ENCODE peak calls at places on chromosomes 2 and 18, in nine cellular contexts. One of them, this sample, is unnamed.

GRCh38 chr2:220708366-220708765 is 863.7 kb downstream of the EPHA4 start:
- DNase-seq in adrenal gland: no peak
- DNase-seq in prostate gland: no peak
- DNase-seq in IMR-90: peak; percentile 57
- DNase-seq in esophagus squamous epithelium: no peak
- DNase-seq in NB4: no peak
- DNase-seq in heart left ventricle: peak; percentile 6
- DNase-seq in K562: no peak
- DNase-seq in HepG2: no peak
- DNase-seq in this sample: no peak

GRCh38 chr18:48997985-48998831 is 47.4 kb upstream of the SMAD7 start:
- DNase-seq in heart left ventricle: peak; percentile 44
- DNase-seq in adrenal gland: peak; percentile 81
- DNase-seq in K562: peak; percentile 56
- DNase-seq in prostate gland: no peak
- DNase-seq in NB4: peak; percentile 83
- DNase-seq in esophagus squamous epithelium: no peak
- DNase-seq in HepG2: peak; percentile 45
- DNase-seq in IMR-90: peak; percentile 97
- DNase-seq in this sample: no peak

GRCh38 chr2:174023591-174024523 is 58.7 kb upstream of the SP3 start:
- DNase-seq in heart left ventricle: peak; percentile 44
- DNase-seq in HepG2: peak; percentile 78
- DNase-seq in esophagus squamous epithelium: peak; percentile 3
- DNase-seq in K562: peak; percentile 11
- DNase-seq in prostate gland: peak; percentile 33
- DNase-seq in adrenal gland: peak; percentile 70
- DNase-seq in NB4: peak; percentile 97
- DNase-seq in IMR-90: peak; percentile 95
- DNase-seq in this sample: no peak

GRCh38 chr2:230942371-230942770 is 17.3 kb upstream of the GPR55 start:
- DNase-seq in prostate gland: no peak
- DNase-seq in K562: peak; percentile 19
- DNase-seq in IMR-90: no peak
- DNase-seq in esophagus squamous epithelium: no peak
- DNase-seq in HepG2: no peak
- DNase-seq in NB4: no peak
- DNase-seq in heart left ventricle: no peak
- DNase-seq in adrenal gland: no peak
- DNase-seq in this sample: no peak

GRCh38 chr18:64668563-64668962 is 519.7 kb upstream of the LINC00305 start:
- DNase-seq in HepG2: no peak
- DNase-seq in K562: no peak
- DNase-seq in IMR-90: no peak
- DNase-seq in prostate gland: no peak
- DNase-seq in esophagus squamous epithelium: no peak
- DNase-seq in NB4: no peak
- DNase-seq in heart left ventricle: no peak
- DNase-seq in adrenal gland: no peak
- DNase-seq in this sample: no peak

GRCh38 chr2:119182046-119182445 is 23.5 kb upstream of the C1QL2 start:
- DNase-seq in HepG2: no peak
- DNase-seq in IMR-90: no peak
- DNase-seq in K562: no peak
- DNase-seq in esophagus squamous epithelium: no peak
- DNase-seq in prostate gland: no peak
- DNase-seq in NB4: no peak
- DNase-seq in heart left ventricle: no peak
- DNase-seq in adrenal gland: no peak
- DNase-seq in this sample: no peak

GRCh38 chr2:225573603-225574002 is 174.1 kb downstream of the NYAP2 start:
- DNase-seq in esophagus squamous epithelium: no peak
- DNase-seq in adrenal gland: no peak
- DNase-seq in HepG2: no peak
- DNase-seq in IMR-90: no peak
- DNase-seq in heart left ventricle: no peak
- DNase-seq in K562: no peak
- DNase-seq in prostate gland: no peak
- DNase-seq in NB4: no peak
- DNase-seq in this sample: no peak

GRCh38 chr2:17148298-17149228 is 369.7 kb downstream of the RAD51AP2 start:
- DNase-seq in prostate gland: peak; percentile 6
- DNase-seq in K562: peak; percentile 68
- DNase-seq in adrenal gland: no peak
- DNase-seq in HepG2: peak; percentile 10
- DNase-seq in heart left ventricle: no peak
- DNase-seq in IMR-90: no peak
- DNase-seq in NB4: peak; percentile 34
- DNase-seq in esophagus squamous epithelium: no peak
- DNase-seq in this sample: no peak

GRCh38 chr2:140990416-140990815 is 1140.4 kb downstream of the LRP1B start:
- DNase-seq in HepG2: no peak
- DNase-seq in NB4: no peak
- DNase-seq in adrenal gland: no peak
- DNase-seq in IMR-90: peak; percentile 94
- DNase-seq in K562: no peak
- DNase-seq in esophagus squamous epithelium: no peak
- DNase-seq in heart left ventricle: no peak
- DNase-seq in prostate gland: no peak
- DNase-seq in this sample: no peak

GRCh38 chr2:62724886-62725711 is 19.6 kb downstream of the EHBP1 start:
- DNase-seq in NB4: peak; percentile 44
- DNase-seq in heart left ventricle: no peak
- DNase-seq in HepG2: no peak
- DNase-seq in IMR-90: no peak
- DNase-seq in K562: peak; percentile 33
- DNase-seq in esophagus squamous epithelium: no peak
- DNase-seq in adrenal gland: no peak
- DNase-seq in prostate gland: no peak
- DNase-seq in this sample: peak; percentile 51

GRCh38 chr2:159124931-159125467 is 156.6 kb downstream of the TANC1 start:
- DNase-seq in HepG2: no peak
- DNase-seq in NB4: peak; percentile 24
- DNase-seq in heart left ventricle: no peak
- DNase-seq in IMR-90: no peak
- DNase-seq in esophagus squamous epithelium: no peak
- DNase-seq in prostate gland: peak; percentile 71
- DNase-seq in K562: no peak
- DNase-seq in adrenal gland: peak; percentile 66
- DNase-seq in this sample: peak; percentile 31

GRCh38 chr2:3169106-3169870 is 208.3 kb downstream of the EIPR1 start:
- DNase-seq in K562: no peak
- DNase-seq in adrenal gland: no peak
- DNase-seq in esophagus squamous epithelium: no peak
- DNase-seq in IMR-90: peak; percentile 69
- DNase-seq in prostate gland: no peak
- DNase-seq in heart left ventricle: no peak
- DNase-seq in HepG2: no peak
- DNase-seq in NB4: no peak
- DNase-seq in this sample: no peak

GRCh38 chr18:57063601-57064000 is 83.3 kb upstream of the BOD1L2 start:
- DNase-seq in prostate gland: no peak
- DNase-seq in adrenal gland: no peak
- DNase-seq in heart left ventricle: no peak
- DNase-seq in IMR-90: no peak
- DNase-seq in K562: no peak
- DNase-seq in esophagus squamous epithelium: no peak
- DNase-seq in HepG2: no peak
- DNase-seq in NB4: no peak
- DNase-seq in this sample: no peak

GRCh38 chr2:230920167-230920566 is 4.9 kb downstream of the GPR55 start:
- DNase-seq in esophagus squamous epithelium: no peak
- DNase-seq in K562: no peak
- DNase-seq in adrenal gland: no peak
- DNase-seq in IMR-90: no peak
- DNase-seq in HepG2: no peak
- DNase-seq in prostate gland: no peak
- DNase-seq in NB4: no peak
- DNase-seq in heart left ventricle: no peak
- DNase-seq in this sample: no peak

GRCh38 chr2:224039080-224039769 is at the start of gene SERPINE2:
- DNase-seq in adrenal gland: peak; percentile 59
- DNase-seq in K562: no peak
- DNase-seq in HepG2: no peak
- DNase-seq in heart left ventricle: peak; percentile 55
- DNase-seq in IMR-90: peak; percentile 37
- DNase-seq in esophagus squamous epithelium: no peak
- DNase-seq in prostate gland: peak; percentile 31
- DNase-seq in NB4: peak; percentile 62
- DNase-seq in this sample: peak; percentile 36

GRCh38 chr2:163407296-163407695 is 328.5 kb downstream of the FIGN start:
- DNase-seq in esophagus squamous epithelium: no peak
- DNase-seq in K562: no peak
- DNase-seq in prostate gland: peak; percentile 70
- DNase-seq in adrenal gland: no peak
- DNase-seq in HepG2: no peak
- DNase-seq in heart left ventricle: no peak
- DNase-seq in IMR-90: peak; percentile 18
- DNase-seq in NB4: no peak
- DNase-seq in this sample: no peak
- TF ChIP-seq POLR2A in esophagus squamous epithelium: no peak
- TF ChIP-seq POLR2A in K562: no peak
- TF ChIP-seq POLR2A in prostate gland: no peak
- TF ChIP-seq POLR2A in adrenal gland: no peak
- TF ChIP-seq POLR2A in HepG2: no peak
- TF ChIP-seq POLR2A in heart left ventricle: no peak
- TF ChIP-seq POLR2A in IMR-90: no peak
- TF ChIP-seq POLR2A in NB4: no peak
- TF ChIP-seq POLR2A in this sample: no peak

DNA sequence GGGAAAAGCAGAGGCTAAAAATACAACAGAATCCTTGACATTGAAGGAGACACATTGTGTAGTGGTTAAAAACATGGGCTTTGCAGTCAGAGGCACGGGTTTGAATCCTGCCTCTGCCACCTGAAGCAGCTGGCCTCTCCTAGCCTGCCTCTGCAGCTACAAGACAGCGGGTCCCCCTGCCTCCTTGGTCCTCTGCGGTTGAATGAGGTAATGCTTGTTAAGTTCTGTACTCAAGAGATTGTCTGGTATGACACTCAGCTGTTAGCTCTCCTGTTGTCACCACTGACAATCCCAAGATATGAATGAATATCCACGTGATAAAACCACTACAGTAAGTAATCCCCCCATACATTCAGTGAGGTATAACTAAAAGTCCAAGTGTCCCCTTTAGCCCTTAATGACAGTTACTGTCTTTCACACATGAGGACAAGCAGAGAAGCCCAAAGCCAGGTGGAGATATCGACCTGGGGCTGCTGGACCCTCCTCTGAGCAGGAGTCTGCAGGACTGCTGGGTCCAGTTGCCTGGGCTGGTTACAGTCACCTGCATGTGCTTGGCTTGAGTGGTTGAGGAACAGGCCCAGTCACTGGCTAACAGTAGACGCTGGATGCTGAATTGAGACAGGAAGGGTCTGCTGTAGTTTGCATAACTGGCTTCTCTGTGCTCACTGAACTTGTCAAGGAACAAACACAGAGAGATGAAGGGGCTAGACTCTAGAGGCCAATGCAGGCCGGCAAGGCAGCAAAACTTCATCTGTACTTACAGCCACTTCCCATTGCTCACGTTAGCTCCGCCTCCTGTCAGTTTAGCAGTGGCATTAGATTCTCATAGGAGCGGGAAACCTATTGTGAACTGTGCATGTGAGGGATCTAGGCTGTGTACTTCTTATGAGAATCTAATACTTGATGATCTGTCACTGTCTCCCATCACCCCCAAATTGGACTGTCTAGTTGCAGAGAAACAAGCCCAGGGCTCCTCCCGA is 85.5 kb downstream of the TGFA start:
- DNase-seq in NB4: peak; percentile 79
- DNase-seq in prostate gland: no peak
- DNase-seq in HepG2: no peak
- DNase-seq in heart left ventricle: no peak
- DNase-seq in esophagus squamous epithelium: no peak
- DNase-seq in adrenal gland: no peak
- DNase-seq in K562: no peak
- DNase-seq in IMR-90: no peak
- DNase-seq in this sample: no peak
- TF ChIP-seq POLR2A in NB4: no peak
- TF ChIP-seq POLR2A in prostate gland: no peak
- TF ChIP-seq POLR2A in HepG2: no peak
- TF ChIP-seq POLR2A in heart left ventricle: no peak
- TF ChIP-seq POLR2A in esophagus squamous epithelium: no peak
- TF ChIP-seq POLR2A in adrenal gland: no peak
- TF ChIP-seq POLR2A in K562: no peak
- TF ChIP-seq POLR2A in IMR-90: no peak
- TF ChIP-seq POLR2A in this sample: no peak

GRCh38 chr2:49004046-49004626 is 150.2 kb downstream of the FSHR start:
- DNase-seq in IMR-90: no peak
- DNase-seq in NB4: peak; percentile 25
- DNase-seq in HepG2: no peak
- DNase-seq in prostate gland: no peak
- DNase-seq in heart left ventricle: no peak
- DNase-seq in esophagus squamous epithelium: no peak
- DNase-seq in K562: no peak
- DNase-seq in adrenal gland: no peak
- DNase-seq in this sample: no peak
- TF ChIP-seq POLR2A in IMR-90: no peak
- TF ChIP-seq POLR2A in NB4: no peak
- TF ChIP-seq POLR2A in HepG2: no peak
- TF ChIP-seq POLR2A in prostate gland: no peak
- TF ChIP-seq POLR2A in heart left ventricle: no peak
- TF ChIP-seq POLR2A in esophagus squamous epithelium: no peak
- TF ChIP-seq POLR2A in K562: no peak
- TF ChIP-seq POLR2A in adrenal gland: no peak
- TF ChIP-seq POLR2A in this sample: no peak

GRCh38 chr2:240564191-240564570 is 4.0 kb downstream of the DUSP28 start:
- DNase-seq in HepG2: no peak
- DNase-seq in adrenal gland: peak; percentile 48
- DNase-seq in esophagus squamous epithelium: no peak
- DNase-seq in K562: no peak
- DNase-seq in heart left ventricle: no peak
- DNase-seq in NB4: no peak
- DNase-seq in IMR-90: no peak
- DNase-seq in prostate gland: no peak
- DNase-seq in this sample: no peak

GRCh38 chr2:240567137-240567871 is 980 bp upstream of the RNPEPL1 start:
- DNase-seq in K562: peak; percentile 34
- DNase-seq in prostate gland: no peak
- DNase-seq in NB4: peak; percentile 46
- DNase-seq in HepG2: no peak
- DNase-seq in heart left ventricle: peak; percentile 10
- DNase-seq in adrenal gland: peak; percentile 63
- DNase-seq in esophagus squamous epithelium: no peak
- DNase-seq in IMR-90: no peak
- DNase-seq in this sample: peak; percentile 46

GRCh38 chr2:240565267-240566202 is 2.7 kb upstream of the RNPEPL1 start:
- DNase-seq in prostate gland: peak; percentile 52
- DNase-seq in HepG2: peak; percentile 92
- DNase-seq in NB4: peak; percentile 97
- DNase-seq in adrenal gland: peak; percentile 93
- DNase-seq in heart left ventricle: peak; percentile 75
- DNase-seq in IMR-90: peak; percentile 57
- DNase-seq in K562: peak; percentile 94
- DNase-seq in esophagus squamous epithelium: peak; percentile 82
- DNase-seq in this sample: peak; percentile 97

GRCh38 chr2:240566203-240567136 is 1.8 kb upstream of the RNPEPL1 start:
- DNase-seq in heart left ventricle: peak; percentile 93
- DNase-seq in adrenal gland: peak; percentile 96
- DNase-seq in NB4: peak; percentile 93
- DNase-seq in K562: peak; percentile 93
- DNase-seq in HepG2: peak; percentile 92
- DNase-seq in esophagus squamous epithelium: peak; percentile 81
- DNase-seq in IMR-90: peak; percentile 70
- DNase-seq in prostate gland: peak; percentile 89
- DNase-seq in this sample: peak; percentile 96

GRCh38 chr2:240564571-240565266 is 3.6 kb upstream of the RNPEPL1 start:
- DNase-seq in adrenal gland: peak; percentile 50
- DNase-seq in prostate gland: no peak
- DNase-seq in IMR-90: peak; percentile 88
- DNase-seq in K562: peak; percentile 73
- DNase-seq in heart left ventricle: no peak
- DNase-seq in HepG2: no peak
- DNase-seq in esophagus squamous epithelium: no peak
- DNase-seq in NB4: no peak
- DNase-seq in this sample: peak; percentile 82
- TF ChIP-seq POLR2A in adrenal gland: no peak
- TF ChIP-seq POLR2A in prostate gland: no peak
- TF ChIP-seq POLR2A in IMR-90: peak; percentile 86
- TF ChIP-seq POLR2A in K562: no peak
- TF ChIP-seq POLR2A in heart left ventricle: no peak
- TF ChIP-seq POLR2A in HepG2: no peak
- TF ChIP-seq POLR2A in esophagus squamous epithelium: no peak
- TF ChIP-seq POLR2A in NB4: no peak
- TF ChIP-seq POLR2A in this sample: peak; percentile 60

This sample was measured in erythroblast.